ENCODE peak calls at places on chromosomes 13 and 19, in six cellular contexts. Z, A, H, K, R and C are unnamed samples.

GRCh38 chr19:5563941-5564612 is 3.7 kb downstream of the TINCR start:
- DNase-seq in Z (peak), A (no peak), K (no peak), R (no peak), H (no peak), C (no peak)

GRCh38 chr13:90237852-90238251 is 1109.6 kb upstream of the MIR17HG start:
- DNase-seq in Z (no peak), R (no peak), K (no peak), A (no peak), H (no peak), C (no peak)

GRCh38 chr13:106348032-106348431 is 187.4 kb downstream of the EFNB2 start:
- DNase-seq in R (no peak), H (no peak), Z (peak), K (no peak), A (no peak), C (no peak)

GRCh38 chr19:12137541-12137940 is 2.6 kb downstream of the ZNF20 start:
- DNase-seq in Z (no peak), R (no peak), H (no peak), A (no peak), K (no peak), C (no peak)

GRCh38 chr19:11380653-11381534 is 3.2 kb downstream of the EPOR start:
- DNase-seq in A (peak), K (peak), Z (peak), H (peak), R (peak), C (peak)

GRCh38 chr19:48221628-48222027 is 34.1 kb downstream of the CARD8 start:
- DNase-seq in A (no peak), H (no peak), Z (no peak), K (no peak), R (no peak), C (no peak)

GRCh38 chr19:12841094-12841493 is 2.8 kb downstream of the MAST1 start:
- DNase-seq in Z (no peak), K (no peak), H (no peak), A (no peak), R (no peak), C (peak)

GRCh38 chr13:105196052-105196451 is 1339.4 kb downstream of the EFNB2 start:
- DNase-seq in A (no peak), R (no peak), Z (peak), K (no peak), H (no peak), C (no peak)

GRCh38 chr19:13164370-13165090 is 14.3 kb downstream of the IER2 start:
- DNase-seq in A (peak), H (no peak), Z (peak), K (no peak), R (no peak), C (peak)

GRCh38 chr19:19865750-19866598 is at the start of gene ZNF253:
- DNase-seq in R (peak), Z (peak), H (peak), A (peak), K (peak), C (peak)

GRCh38 chr13:98208606-98209005 is 31.5 kb upstream of the RNF113B start:
- DNase-seq in R (no peak), H (no peak), K (no peak), Z (no peak), A (no peak), C (no peak)

GRCh38 chr13:114320065-114320464 is 5.8 kb downstream of the CHAMP1 start:
- DNase-seq in R (no peak), Z (no peak), H (no peak), A (no peak), K (no peak), C (no peak)

GRCh38 chr13:75326173-75327131 is 155.5 kb downstream of the TBC1D4 start:
- DNase-seq in R (no peak), H (no peak), K (peak), Z (peak), A (no peak), C (no peak)

GRCh38 chr13:34357435-34358232 is 539.7 kb downstream of the RFC3 start:
- DNase-seq in K (no peak), Z (peak), H (peak), A (no peak), R (no peak), C (no peak)

GRCh38 chr19:47699360-47699917 is 13.8 kb upstream of the EHD2 start:
- DNase-seq in H (no peak), K (peak), A (peak), Z (peak), R (no peak), C (peak)